ENCODE peak calls at places on chromosome 12, in seven cellular contexts. C is adrenal gland, Z is endothelial cell of umbilical vein, N is transverse colon, R is gastrocnemius medialis, L is A549, H is body of pancreas. W is an unnamed sample.

GRCh38 chr12:80708535-80709328 is 1.3 kb downstream of the MYF6 start:
- DNase-seq in Z (no peak), C (no peak), N (no peak), R (no peak), H (no peak), L (no peak), W (no peak)

GRCh38 chr12:47963340-47964040 is at the start of gene TMEM106C:
- DNase-seq in H (peak), N (peak), R (peak), C (peak), L (peak), Z (peak), W (peak)

GRCh38 chr12:21526053-21526452 is at the start of gene SPX:
- DNase-seq in R (no peak), H (peak), L (peak), Z (no peak), C (no peak), N (no peak), W (no peak)

GRCh38 chr12:81639196-81639595 is 120.0 kb downstream of the PPFIA2 start:
- DNase-seq in H (no peak), R (no peak), Z (no peak), L (no peak), C (no peak), N (no peak), W (no peak)

GRCh38 chr12:108017658-108018057 is 111.4 kb upstream of the WSCD2 start:
- DNase-seq in R (no peak), L (no peak), N (no peak), H (no peak), C (no peak), Z (no peak), W (no peak)

GRCh38 chr12:109461049-109461845 is 15.9 kb downstream of the KCTD10 start:
- DNase-seq in R (peak), N (peak), C (peak), H (peak), L (no peak), Z (peak), W (no peak)

GRCh38 chr12:52221912-52222457 is 11.1 kb upstream of the KRT7 start:
- DNase-seq in H (peak), L (no peak), R (peak), Z (peak), N (peak), C (peak), W (no peak)

GRCh38 chr12:6069452-6070093 is 54.9 kb downstream of the VWF start:
- DNase-seq in L (no peak), C (no peak), N (no peak), H (peak), R (no peak), Z (no peak), W (peak)

GRCh38 chr12:10716704-10717315 is 6.3 kb downstream of the YBX3 start:
- DNase-seq in H (peak), C (peak), N (peak), L (peak), Z (peak), R (peak), W (no peak)

GRCh38 chr12:122811777-122812176 is 23.5 kb upstream of the HIP1R start:
- DNase-seq in H (no peak), Z (no peak), C (no peak), N (no peak), L (no peak), R (no peak), W (no peak)

GRCh38 chr12:9944404-9944803 is 12.2 kb upstream of the CLEC2A start:
- DNase-seq in H (no peak), L (no peak), Z (no peak), R (no peak), N (no peak), C (no peak), W (no peak)

GRCh38 chr12:120141336-120141735 is 24.8 kb upstream of the RAB35 start:
- DNase-seq in H (no peak), N (no peak), Z (no peak), R (no peak), C (no peak), L (no peak), W (peak)

GRCh38 chr12:14647028-14647750 is 49.2 kb downstream of the GUCY2C start:
- DNase-seq in N (no peak), R (no peak), C (no peak), H (no peak), L (no peak), Z (no peak), W (no peak)

GRCh38 chr12:10771132-10771733 is 31.2 kb downstream of the TAS2R7 start:
- DNase-seq in N (no peak), C (no peak), Z (peak), H (no peak), L (peak), R (no peak), W (no peak)

GRCh38 chr12:116375278-116375842 is 97.9 kb upstream of the MED13L start:
- DNase-seq in Z (no peak), R (no peak), N (no peak), H (no peak), C (no peak), L (no peak), W (no peak)

GRCh38 chr12:54388214-54389138 is 3.9 kb upstream of the ZNF385A start:
- DNase-seq in Z (no peak), H (no peak), L (no peak), C (no peak), N (no peak), R (no peak), W (no peak)

GRCh38 chr12:113776536-113776935 is 189.6 kb downstream of the RBM19 start:
- DNase-seq in N (no peak), L (no peak), R (no peak), C (no peak), H (no peak), Z (no peak), W (no peak)

GRCh38 chr12:1833596-1834028 is 13.2 kb downstream of the LRTM2 start:
- DNase-seq in C (no peak), H (no peak), N (no peak), L (no peak), Z (no peak), R (no peak), W (peak)

GRCh38 chr12:76586764-76587395 is 27.3 kb upstream of the OSBPL8 start:
- DNase-seq in L (no peak), R (peak), Z (peak), H (peak), C (peak), N (peak), W (no peak)

GRCh38 chr12:97960741-97961608 is 498.4 kb downstream of the RMST start:
- DNase-seq in R (no peak), C (peak), Z (peak), N (no peak), L (peak), H (peak), W (no peak)

GRCh38 chr12:132218915-132219314 is 74.7 kb downstream of the NOC4L start:
- DNase-seq in N (no peak), C (no peak), Z (peak), L (peak), H (peak), R (no peak), W (no peak)

GRCh38 chr12:131634037-131634436 is 76.9 kb upstream of the SFSWAP start:
- DNase-seq in L (no peak), N (no peak), C (no peak), H (no peak), Z (no peak), R (no peak), W (no peak)

GRCh38 chr12:42162198-42162597 is 17.5 kb upstream of the GXYLT1 start:
- DNase-seq in H (no peak), R (no peak), N (no peak), Z (no peak), L (no peak), C (no peak), W (no peak)

GRCh38 chr12:42161529-42161928 is 16.9 kb upstream of the GXYLT1 start:
- DNase-seq in N (no peak), Z (no peak), H (no peak), R (no peak), C (no peak), L (no peak), W (no peak)

GRCh38 chr12:42163913-42164312 is 19.2 kb upstream of the GXYLT1 start:
- DNase-seq in R (no peak), Z (no peak), C (no peak), H (no peak), L (no peak), N (no peak), W (no peak)

GRCh38 chr12:42162940-42163339 is 18.3 kb upstream of the GXYLT1 start:
- DNase-seq in R (no peak), Z (no peak), C (no peak), N (no peak), H (no peak), L (no peak), W (no peak)

GRCh38 chr12:42166501-42166900 is 21.8 kb upstream of the GXYLT1 start:
- DNase-seq in H (no peak), N (no peak), L (no peak), R (no peak), C (no peak), Z (no peak), W (no peak)
- H3K27ac ChIP-seq in H (no peak), N (no peak), L (no peak), R (no peak), C (no peak), Z (no peak), W (no peak)

GRCh38 chr12:121533391-121534090 is 47.3 kb downstream of the KDM2B start:
- DNase-seq in L (no peak), H (no peak), C (no peak), N (no peak), R (no peak), Z (no peak), W (no peak)

GRCh38 chr12:121531356-121531750 is 49.5 kb downstream of the KDM2B start:
- DNase-seq in C (no peak), R (no peak), H (no peak), Z (no peak), L (no peak), N (no peak), W (no peak)

GRCh38 chr12:121529184-121529583 is 51.6 kb downstream of the KDM2B start:
- DNase-seq in H (no peak), Z (no peak), R (no peak), C (no peak), L (no peak), N (no peak), W (no peak)

GRCh38 chr12:121532503-121533390 is 48.1 kb downstream of the KDM2B start:
- DNase-seq in Z (no peak), N (no peak), L (no peak), H (no peak), R (no peak), C (no peak), W (no peak)

DNA sequence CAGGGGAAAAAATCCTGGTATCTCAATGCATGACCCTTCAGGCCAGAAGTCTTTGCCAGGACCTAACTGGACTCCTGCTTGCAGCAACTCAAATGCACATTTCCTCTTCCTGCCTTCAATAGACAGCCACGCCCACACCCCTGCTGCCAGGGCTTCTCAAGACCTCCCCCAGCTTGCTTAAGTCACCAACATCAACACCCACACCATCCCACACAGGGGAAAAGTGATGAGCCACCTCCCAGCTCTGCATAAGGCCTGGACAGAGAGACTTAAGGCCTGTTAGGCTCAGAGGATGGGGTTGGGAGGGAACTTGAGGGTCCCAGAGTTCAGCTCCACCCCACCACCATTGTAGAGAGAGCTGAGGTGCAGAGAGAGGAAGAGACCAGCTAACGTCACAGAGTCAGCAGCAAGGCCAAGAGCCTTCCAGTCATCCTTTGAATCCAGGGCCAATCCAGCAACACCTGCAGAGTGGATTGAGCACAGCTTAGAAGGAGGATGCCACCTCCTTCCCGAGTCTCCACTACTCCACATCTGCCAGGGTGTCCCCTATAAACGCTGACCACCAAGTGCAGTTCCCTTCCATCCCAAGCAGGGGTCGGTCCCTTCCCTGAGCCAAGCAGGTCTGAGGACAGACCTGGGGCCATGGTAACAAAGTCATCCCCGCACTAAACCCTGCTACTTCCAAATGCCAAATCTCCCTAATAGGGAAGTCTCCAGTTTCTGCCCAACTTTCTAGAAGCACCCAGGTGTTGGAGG is 50.0 kb downstream of the KDM2B start:
- DNase-seq in C (peak), H (peak), R (peak), Z (peak), N (peak), L (no peak), W (no peak)
- TF ChIP-seq POLR2A in C (no peak), H (no peak), R (no peak), Z (no peak), N (no peak), L (no peak), W (no peak)

DNA sequence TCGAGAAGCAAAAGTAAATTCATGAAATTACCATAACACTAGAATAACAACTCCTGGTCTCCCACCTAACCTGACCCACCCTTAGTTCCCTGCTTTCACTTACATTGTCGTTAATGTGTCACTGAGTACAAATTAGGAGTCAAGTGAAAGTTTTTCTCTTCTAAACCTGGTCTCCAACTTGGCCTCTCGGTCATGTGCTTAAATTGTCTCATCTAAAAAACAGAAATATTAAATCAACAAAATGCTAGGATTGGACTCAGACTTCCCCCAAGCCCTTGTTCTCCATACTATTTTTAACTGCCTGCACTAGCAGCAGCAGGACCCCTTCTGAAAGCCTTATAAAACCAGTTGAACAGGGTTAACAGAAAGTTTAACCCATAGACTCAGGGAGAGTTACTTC is 1.8 kb upstream of the BTG1 start:
- DNase-seq in N (no peak), L (no peak), Z (no peak), R (no peak), H (no peak), C (no peak), W (no peak)
- H3K27ac ChIP-seq in N (peak), L (peak), Z (no peak), R (peak), H (no peak), C (no peak), W (no peak)

DNA sequence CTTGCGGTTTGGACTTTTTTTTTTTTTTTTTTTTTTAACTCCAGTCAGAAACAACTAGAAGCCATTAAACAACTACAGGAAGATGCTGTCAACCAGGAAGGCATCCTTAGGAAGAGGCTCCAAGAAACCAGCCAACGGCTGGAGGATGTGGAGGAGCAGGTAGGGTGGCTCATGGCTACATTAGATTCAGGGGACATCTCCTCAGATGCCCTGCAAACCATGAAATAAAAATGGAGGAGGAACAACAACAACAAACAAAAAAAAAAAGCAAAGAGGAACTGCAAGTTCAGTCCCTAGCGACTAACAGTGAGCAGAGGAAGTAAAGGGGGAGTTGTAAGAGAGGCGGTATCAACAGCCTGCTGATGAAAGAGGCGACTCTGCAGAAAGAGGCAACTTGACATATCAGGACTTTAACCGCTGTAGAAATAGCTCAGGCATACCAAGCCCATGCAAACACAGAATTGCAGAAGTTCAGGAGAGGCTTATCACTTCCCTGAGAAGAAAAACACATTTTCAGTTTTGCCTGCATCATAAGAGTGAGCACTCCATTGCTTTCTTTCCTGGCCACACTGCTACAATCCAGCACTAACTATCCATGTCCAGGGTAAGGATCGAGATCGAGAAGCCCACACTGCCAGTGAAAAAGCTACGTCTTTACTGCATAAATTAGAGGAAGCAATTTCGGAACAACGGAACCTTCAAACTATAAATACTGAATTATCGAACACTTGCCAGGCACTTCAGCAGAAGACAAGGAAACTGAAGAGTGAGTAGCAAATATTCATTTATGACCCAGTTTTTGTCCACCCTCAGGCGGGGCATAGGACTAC is 103.5 kb upstream of the BCAT1 start:
- DNase-seq in R (no peak), L (no peak), Z (no peak), N (peak), C (peak), H (peak), W (no peak)
- TF ChIP-seq POLR2A in R (no peak), L (no peak), Z (no peak), N (peak), C (no peak), H (peak), W (peak)

W was measured in right lobe of liver.